ENCODE peak calls at places on chromosomes 13 and 19, in five cellular contexts. M is OCI-LY7, S is adrenal gland, V is thoracic aorta, B is Peyer's patch. D is an unnamed sample.

GRCh38 chr19:4695224-4695731 is 25.1 kb upstream of the MYDGF start:
- DNase-seq in M (no peak), S (no peak), V (no peak), B (no peak), D (no peak)

GRCh38 chr19:35462476-35462953 is 14.5 kb downstream of the FFAR2 start:
- DNase-seq in M (peak), S (no peak), V (no peak), B (peak), D (peak)

GRCh38 chr13:73765651-73766384 is 368.4 kb downstream of the KLF12 start:
- DNase-seq in M (peak), S (peak), V (peak), B (peak), D (peak)

GRCh38 chr13:111239754-111240670 is 80.4 kb upstream of the TEX29 start:
- DNase-seq in M (no peak), S (no peak), V (no peak), B (no peak), D (no peak)

GRCh38 chr19:48961673-48962028 is 3.5 kb upstream of the FTL start:
- DNase-seq in M (no peak), S (no peak), V (no peak), B (no peak), D (no peak)

GRCh38 chr13:22793598-22794134 is 387.1 kb upstream of the SGCG start:
- DNase-seq in M (no peak), S (no peak), V (no peak), B (no peak), D (no peak)

GRCh38 chr19:10553087-10553667 is 9.5 kb downstream of the ATG4D start:
- DNase-seq in M (peak), S (no peak), V (no peak), B (no peak), D (no peak)

GRCh38 chr13:102642475-102642874 is 45.7 kb downstream of the TPP2 start:
- DNase-seq in M (no peak), S (peak), V (no peak), B (no peak), D (no peak)

GRCh38 chr19:40190891-40191835 is at the start of gene MAP3K10:
- DNase-seq in M (peak), S (peak), V (peak), B (peak), D (peak)

GRCh38 chr13:30027569-30028455 is 177.4 kb upstream of the UBL3 start:
- DNase-seq in M (no peak), S (no peak), V (no peak), B (no peak), D (no peak)

GRCh38 chr13:104571161-104571889 is 1505.1 kb upstream of the SLC10A2 start:
- DNase-seq in M (no peak), S (peak), V (peak), B (no peak), D (no peak)

GRCh38 chr13:57629391-57629804 is 2.1 kb upstream of the PCDH17 start:
- DNase-seq in M (no peak), S (peak), V (no peak), B (no peak), D (no peak)

GRCh38 chr13:57627663-57628062 is 3.9 kb upstream of the PCDH17 start:
- DNase-seq in M (peak), S (no peak), V (no peak), B (no peak), D (no peak)

GRCh38 chr13:57631607-57632275 is at the start of gene PCDH17:
- DNase-seq in M (no peak), S (peak), V (no peak), B (no peak), D (no peak)

GRCh38 chr13:57630661-57631606 is 610 bp upstream of the PCDH17 start:
- DNase-seq in M (no peak), S (peak), V (no peak), B (no peak), D (no peak)

DNA sequence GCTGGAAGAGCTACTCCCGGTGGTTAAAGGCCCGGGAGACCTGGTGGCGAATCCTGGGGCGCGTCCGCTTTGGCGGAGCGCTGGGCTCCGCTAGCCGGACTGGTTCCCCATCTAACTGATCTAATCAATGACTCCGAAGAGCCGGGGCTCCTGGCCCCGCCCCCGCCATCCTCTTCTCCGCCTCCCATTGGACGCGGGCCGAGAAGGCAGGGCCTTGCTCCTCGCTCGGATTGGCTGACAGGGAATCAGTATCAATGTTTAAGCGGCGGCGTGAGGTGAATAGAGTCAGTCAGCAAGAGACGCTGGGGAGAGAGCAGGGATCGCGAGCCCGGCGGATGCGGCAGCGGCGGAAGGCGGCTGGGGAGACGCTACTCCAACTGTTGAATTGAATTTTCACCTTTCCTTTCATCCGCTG is 1.7 kb upstream of the PCDH17 start:
- DNase-seq in M (no peak), S (peak), V (no peak), B (no peak), D (peak)
- H3K4me3 ChIP-seq in M (no peak), S (no peak), V (peak), B (peak), D (peak)

DNA sequence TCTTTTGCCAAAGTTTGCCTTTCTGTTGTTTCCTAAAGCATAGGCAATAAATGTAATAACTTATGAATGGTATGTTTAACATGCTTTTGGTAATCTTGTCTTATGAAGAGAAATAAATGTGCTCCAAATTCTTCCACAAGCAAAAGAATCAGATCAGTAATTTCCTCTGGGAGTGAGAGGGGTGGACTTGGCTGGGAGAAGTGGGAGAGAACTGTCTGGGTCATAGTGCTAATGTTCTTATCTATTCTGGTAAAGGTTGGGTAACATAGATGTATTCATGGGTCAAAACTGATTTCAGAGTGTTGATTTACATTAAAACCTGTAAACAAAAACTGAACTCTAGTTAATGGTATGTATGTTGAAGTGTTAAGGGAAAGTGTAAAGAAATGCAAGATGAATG is 211.6 kb upstream of the IRS2 start:
- DNase-seq in M (no peak), S (no peak), V (no peak), B (no peak), D (no peak)
- H3K27ac ChIP-seq in M (no peak), S (no peak), V (no peak), B (no peak), D (no peak)

GRCh38 chr13:35965226-35965927 is 165.8 kb downstream of the DCLK1 start:
- DNase-seq in M (no peak), S (no peak), V (no peak), B (no peak), D (no peak)
- H3K4me3 ChIP-seq in M (no peak), S (no peak), V (no peak), B (no peak), D (no peak)

GRCh38 chr13:114101831-114102520 is 30.4 kb downstream of the RASA3 start:
- DNase-seq in M (no peak), S (no peak), V (no peak), B (no peak), D (no peak)
- H3K27ac ChIP-seq in M (no peak), S (no peak), V (peak), B (no peak), D (no peak)

GRCh38 chr19:5961969-5962945 is 15.7 kb downstream of the RANBP3 start:
- DNase-seq in M (peak), S (peak), V (no peak), B (peak), D (peak)
- H3K4me3 ChIP-seq in M (no peak), S (no peak), V (peak), B (peak), D (peak)

DNA sequence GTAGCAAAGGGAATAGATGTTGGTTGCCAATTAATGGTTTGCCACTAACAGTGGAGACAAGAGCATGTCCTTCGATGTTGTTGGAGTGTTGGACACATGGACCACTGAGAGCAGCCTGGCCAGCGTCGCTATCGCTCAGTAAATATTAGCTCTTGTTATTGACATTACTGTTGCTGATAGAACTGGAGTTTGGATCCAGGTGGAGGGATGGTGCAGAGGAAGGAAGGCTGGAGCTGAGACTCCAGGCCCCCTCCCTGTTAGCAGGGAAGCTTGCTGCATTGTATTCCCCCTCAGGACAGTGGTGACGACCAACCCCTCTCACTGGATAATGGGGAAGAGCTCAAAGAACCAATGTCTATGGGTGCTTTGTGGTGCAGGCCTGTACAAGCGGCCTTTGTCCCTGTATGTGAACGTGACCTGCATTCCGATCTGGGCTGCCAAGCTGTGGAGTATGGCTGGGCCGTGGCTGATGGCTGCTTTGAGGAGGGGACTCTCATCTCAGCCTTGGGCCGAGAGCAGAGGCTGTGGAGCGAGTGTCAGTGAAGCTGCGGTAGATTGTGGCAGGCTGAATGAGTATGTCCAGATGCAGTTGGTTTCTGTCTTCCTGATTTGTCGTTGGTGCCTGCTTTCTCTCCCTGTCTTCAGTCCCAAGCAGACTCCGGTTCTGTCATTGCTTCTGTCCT is 7.0 kb downstream of the CLASRP start:
- DNase-seq in M (no peak), S (no peak), V (no peak), B (no peak), D (no peak)
- H3K27ac ChIP-seq in M (peak), S (no peak), V (no peak), B (no peak), D (no peak)

GRCh38 chr19:16117594-16118033 is 5.9 kb downstream of the RAB8A start:
- DNase-seq in M (peak), S (no peak), V (no peak), B (peak), D (no peak)

GRCh38 chr19:16121141-16121540 is 9.5 kb downstream of the RAB8A start:
- DNase-seq in M (no peak), S (no peak), V (no peak), B (no peak), D (no peak)

GRCh38 chr19:16115309-16116039 is 3.8 kb downstream of the RAB8A start:
- DNase-seq in M (no peak), S (no peak), V (no peak), B (no peak), D (no peak)

GRCh38 chr19:16116067-16116466 is 4.4 kb downstream of the RAB8A start:
- DNase-seq in M (no peak), S (no peak), V (no peak), B (no peak), D (no peak)

GRCh38 chr19:16118489-16119033 is 6.9 kb downstream of the RAB8A start:
- DNase-seq in M (peak), S (peak), V (no peak), B (peak), D (no peak)
- H3K4me3 ChIP-seq in M (peak), S (no peak), V (no peak), B (peak), D (no peak)

GRCh38 chr13:113043001-113043630 is 62.5 kb upstream of the F7 start:
- DNase-seq in M (no peak), S (no peak), V (no peak), B (no peak), D (no peak)

GRCh38 chr13:113042456-113042855 is 63.1 kb upstream of the F7 start:
- DNase-seq in M (no peak), S (no peak), V (no peak), B (no peak), D (no peak)

GRCh38 chr13:113045214-113046007 is 60.2 kb upstream of the F7 start:
- DNase-seq in M (no peak), S (no peak), V (no peak), B (no peak), D (no peak)

GRCh38 chr13:113044431-113045114 is 61.0 kb upstream of the F7 start:
- DNase-seq in M (no peak), S (peak), V (no peak), B (no peak), D (no peak)

GRCh38 chr13:113043931-113044330 is 61.7 kb upstream of the F7 start:
- DNase-seq in M (no peak), S (no peak), V (no peak), B (no peak), D (no peak)
- H3K27ac ChIP-seq in M (no peak), S (no peak), V (no peak), B (no peak), D (no peak)

GRCh38 chr19:37817180-37817911 is 38.0 kb upstream of the ZNF573 start:
- DNase-seq in M (no peak), S (peak), V (peak), B (peak), D (peak)
- H3K4me3 ChIP-seq in M (no peak), S (no peak), V (peak), B (peak), D (no peak)